ENCODE peak calls at places on chromosome 11, in eight cellular contexts. U, V, Y, M, A, K, O and T are unnamed samples.

GRCh38 chr11:9399466-9399865 is 15.0 kb downstream of the IPO7 start:
- ATAC-seq in U (no peak), V (no peak), Y (no peak), M (no peak), A (no peak), K (no peak), O (no peak), T (no peak)

GRCh38 chr11:23201936-23202522 is 341.8 kb upstream of the CCDC179 start:
- ATAC-seq in U (no peak), V (no peak), Y (no peak), M (no peak), A (no peak), K (no peak), O (no peak), T (no peak)

GRCh38 chr11:134645576-134645975 is 233.5 kb upstream of the B3GAT1 start:
- ATAC-seq in U (no peak), V (no peak), Y (no peak), M (no peak), A (no peak), K (no peak), O (no peak), T (no peak)

GRCh38 chr11:35056391-35057093 is 82.4 kb upstream of the CD44 start:
- ATAC-seq in U (no peak), V (no peak), Y (peak; percentile 78), M (no peak), A (no peak), K (no peak), O (no peak), T (no peak)

GRCh38 chr11:128897841-128898240 is 6.7 kb downstream of the KCNJ5 start:
- ATAC-seq in U (no peak), V (no peak), Y (no peak), M (no peak), A (no peak), K (no peak), O (no peak), T (no peak)

GRCh38 chr11:46435679-46436078 is 44.1 kb upstream of the CHRM4 start:
- ATAC-seq in U (peak; percentile 58), V (no peak), Y (no peak), M (no peak), A (no peak), K (no peak), O (no peak), T (no peak)

GRCh38 chr11:47510231-47510630 is 42.7 kb downstream of the CELF1 start:
- ATAC-seq in U (no peak), V (no peak), Y (peak; percentile 39), M (no peak), A (no peak), K (no peak), O (no peak), T (no peak)

GRCh38 chr11:114026355-114026754 is 33.2 kb upstream of the ZBTB16 start:
- ATAC-seq in U (no peak), V (peak; percentile 57), Y (peak; percentile 50), M (no peak), A (no peak), K (no peak), O (peak; percentile 37), T (no peak)

GRCh38 chr11:8775341-8776133 is 92.9 kb downstream of the RPL27A start:
- ATAC-seq in U (peak; percentile 1), V (no peak), Y (peak; percentile 11), M (no peak), A (no peak), K (no peak), O (no peak), T (peak; percentile 16)

GRCh38 chr11:11667056-11667455 is 45.3 kb upstream of the GALNT18 start:
- ATAC-seq in U (no peak), V (no peak), Y (no peak), M (no peak), A (no peak), K (no peak), O (no peak), T (no peak)

GRCh38 chr11:98260983-98261382 is 759.8 kb upstream of the CNTN5 start:
- ATAC-seq in U (no peak), V (no peak), Y (no peak), M (no peak), A (no peak), K (no peak), O (no peak), T (no peak)
- TF ChIP-seq CTCF in U (no peak), V (no peak), Y (peak; percentile 47), M (peak; percentile 34), A (no peak), K (no peak), O (no peak), T (no peak)

GRCh38 chr11:103927535-103927934 is 108.9 kb upstream of the DDI1 start:
- ATAC-seq in U (no peak), V (no peak), Y (peak; percentile 36), M (no peak), A (no peak), K (peak; percentile 75), O (no peak), T (no peak)
- TF ChIP-seq CTCF in U (peak; percentile 41), V (no peak), Y (peak; percentile 50), M (no peak), A (no peak), K (no peak), O (no peak), T (peak; percentile 45)

GRCh38 chr11:64711944-64712306 is 11.1 kb downstream of the NRXN2 start:
- ATAC-seq in U (no peak), V (no peak), Y (no peak), M (no peak), A (no peak), K (no peak), O (no peak), T (no peak)
- TF ChIP-seq CTCF in U (no peak), V (no peak), Y (no peak), M (no peak), A (no peak), K (no peak), O (no peak), T (no peak)

GRCh38 chr11:117239295-117239694 is 6.8 kb downstream of the RNF214 start:
- ATAC-seq in U (no peak), V (no peak), Y (peak; percentile 96), M (peak; percentile 83), A (no peak), K (peak; percentile 18), O (no peak), T (no peak)
- TF ChIP-seq CTCF in U (no peak), V (no peak), Y (peak; percentile 57), M (no peak), A (no peak), K (no peak), O (no peak), T (no peak)

GRCh38 chr11:72687326-72687725 is 13.1 kb upstream of the PDE2A start:
- ATAC-seq in U (no peak), V (no peak), Y (no peak), M (no peak), A (no peak), K (no peak), O (no peak), T (no peak)

GRCh38 chr11:72685560-72686480 is 11.6 kb upstream of the PDE2A start:
- ATAC-seq in U (peak; percentile 2), V (no peak), Y (no peak), M (no peak), A (no peak), K (no peak), O (no peak), T (peak; percentile 53)

GRCh38 chr11:72686639-72687215 is 12.5 kb upstream of the PDE2A start:
- ATAC-seq in U (peak; percentile 6), V (no peak), Y (no peak), M (no peak), A (peak; percentile 56), K (no peak), O (no peak), T (peak; percentile 37)

GRCh38 chr11:72688486-72688885 is 14.3 kb upstream of the PDE2A start:
- ATAC-seq in U (no peak), V (no peak), Y (no peak), M (no peak), A (no peak), K (no peak), O (no peak), T (no peak)

GRCh38 chr11:72688929-72689328 is 14.7 kb upstream of the PDE2A start:
- ATAC-seq in U (no peak), V (no peak), Y (no peak), M (no peak), A (no peak), K (no peak), O (no peak), T (no peak)
- TF ChIP-seq CTCF in U (no peak), V (no peak), Y (no peak), M (no peak), A (no peak), K (no peak), O (no peak), T (peak; percentile 16)